ENCODE peak calls at places on chromosomes 11 and 22, in ten cellular contexts. One of them, this sample, is unnamed.

GRCh38 chr22:42792909-42793847 is 63.9 kb downstream of the ARFGAP3 start:
- DNase-seq in nephron progenitor cell: no peak
- DNase-seq in T follicular helper cell: no peak
- DNase-seq in stimulated activated CD4-positive, alpha-beta T cell treated with anti-CD3 and anti-CD28 coated beads, Interleukin-1b, Interleukin-23, amount 100 ng/mL, for 1 hour: no peak
- DNase-seq in body of pancreas: no peak
- DNase-seq in kidney: no peak
- DNase-seq in LNCaP clone FGC: no peak
- DNase-seq in SW480: no peak
- DNase-seq in stimulated activated CD8-positive, alpha-beta memory T cell treated with anti-CD3 and anti-CD28 coated beads, Interleukin-7, amount 100 ng/mL, for 48 hours: no peak
- DNase-seq in C1 segment of cervical spinal cord: no peak
- DNase-seq in this sample: no peak

GRCh38 chr11:15157181-15157580 is 42.5 kb downstream of the INSC start:
- DNase-seq in nephron progenitor cell: no peak
- DNase-seq in T follicular helper cell: no peak
- DNase-seq in stimulated activated CD4-positive, alpha-beta T cell treated with anti-CD3 and anti-CD28 coated beads, Interleukin-1b, Interleukin-23, amount 100 ng/mL, for 1 hour: no peak
- DNase-seq in body of pancreas: no peak
- DNase-seq in kidney: no peak
- DNase-seq in LNCaP clone FGC: no peak
- DNase-seq in SW480: no peak
- DNase-seq in stimulated activated CD8-positive, alpha-beta memory T cell treated with anti-CD3 and anti-CD28 coated beads, Interleukin-7, amount 100 ng/mL, for 48 hours: no peak
- DNase-seq in C1 segment of cervical spinal cord: no peak
- DNase-seq in this sample: no peak

GRCh38 chr22:39408173-39408572 is 8.6 kb downstream of the TAB1 start:
- DNase-seq in nephron progenitor cell: no peak
- DNase-seq in T follicular helper cell: no peak
- DNase-seq in stimulated activated CD4-positive, alpha-beta T cell treated with anti-CD3 and anti-CD28 coated beads, Interleukin-1b, Interleukin-23, amount 100 ng/mL, for 1 hour: no peak
- DNase-seq in body of pancreas: no peak
- DNase-seq in kidney: no peak
- DNase-seq in LNCaP clone FGC: no peak
- DNase-seq in SW480: no peak
- DNase-seq in stimulated activated CD8-positive, alpha-beta memory T cell treated with anti-CD3 and anti-CD28 coated beads, Interleukin-7, amount 100 ng/mL, for 48 hours: no peak
- DNase-seq in C1 segment of cervical spinal cord: no peak
- DNase-seq in this sample: no peak

GRCh38 chr11:59226396-59226795 is 13.7 kb upstream of the MPEG1 start:
- DNase-seq in nephron progenitor cell: no peak
- DNase-seq in T follicular helper cell: no peak
- DNase-seq in stimulated activated CD4-positive, alpha-beta T cell treated with anti-CD3 and anti-CD28 coated beads, Interleukin-1b, Interleukin-23, amount 100 ng/mL, for 1 hour: no peak
- DNase-seq in body of pancreas: no peak
- DNase-seq in kidney: no peak
- DNase-seq in LNCaP clone FGC: no peak
- DNase-seq in SW480: no peak
- DNase-seq in stimulated activated CD8-positive, alpha-beta memory T cell treated with anti-CD3 and anti-CD28 coated beads, Interleukin-7, amount 100 ng/mL, for 48 hours: no peak
- DNase-seq in C1 segment of cervical spinal cord: no peak
- DNase-seq in this sample: no peak

GRCh38 chr11:17547051-17547577 is at the start of gene OTOG:
- DNase-seq in nephron progenitor cell: peak; percentile 76
- DNase-seq in T follicular helper cell: no peak
- DNase-seq in stimulated activated CD4-positive, alpha-beta T cell treated with anti-CD3 and anti-CD28 coated beads, Interleukin-1b, Interleukin-23, amount 100 ng/mL, for 1 hour: no peak
- DNase-seq in body of pancreas: no peak
- DNase-seq in kidney: no peak
- DNase-seq in LNCaP clone FGC: no peak
- DNase-seq in SW480: no peak
- DNase-seq in stimulated activated CD8-positive, alpha-beta memory T cell treated with anti-CD3 and anti-CD28 coated beads, Interleukin-7, amount 100 ng/mL, for 48 hours: no peak
- DNase-seq in C1 segment of cervical spinal cord: no peak
- DNase-seq in this sample: peak; percentile 30

GRCh38 chr11:123924027-123924426 is 15.4 kb upstream of the OR4D5 start:
- DNase-seq in nephron progenitor cell: no peak
- DNase-seq in T follicular helper cell: no peak
- DNase-seq in stimulated activated CD4-positive, alpha-beta T cell treated with anti-CD3 and anti-CD28 coated beads, Interleukin-1b, Interleukin-23, amount 100 ng/mL, for 1 hour: no peak
- DNase-seq in body of pancreas: no peak
- DNase-seq in kidney: no peak
- DNase-seq in LNCaP clone FGC: no peak
- DNase-seq in SW480: no peak
- DNase-seq in stimulated activated CD8-positive, alpha-beta memory T cell treated with anti-CD3 and anti-CD28 coated beads, Interleukin-7, amount 100 ng/mL, for 48 hours: no peak
- DNase-seq in C1 segment of cervical spinal cord: no peak
- DNase-seq in this sample: no peak

GRCh38 chr11:71385091-71385490 is 63.1 kb downstream of the DHCR7 start:
- DNase-seq in nephron progenitor cell: no peak
- DNase-seq in T follicular helper cell: no peak
- DNase-seq in stimulated activated CD4-positive, alpha-beta T cell treated with anti-CD3 and anti-CD28 coated beads, Interleukin-1b, Interleukin-23, amount 100 ng/mL, for 1 hour: no peak
- DNase-seq in body of pancreas: no peak
- DNase-seq in kidney: no peak
- DNase-seq in LNCaP clone FGC: no peak
- DNase-seq in SW480: no peak
- DNase-seq in stimulated activated CD8-positive, alpha-beta memory T cell treated with anti-CD3 and anti-CD28 coated beads, Interleukin-7, amount 100 ng/mL, for 48 hours: no peak
- DNase-seq in C1 segment of cervical spinal cord: no peak
- DNase-seq in this sample: no peak

GRCh38 chr11:62536301-62536957 is 10.2 kb downstream of the AHNAK start:
- DNase-seq in nephron progenitor cell: no peak
- DNase-seq in T follicular helper cell: no peak
- DNase-seq in stimulated activated CD4-positive, alpha-beta T cell treated with anti-CD3 and anti-CD28 coated beads, Interleukin-1b, Interleukin-23, amount 100 ng/mL, for 1 hour: no peak
- DNase-seq in body of pancreas: no peak
- DNase-seq in kidney: no peak
- DNase-seq in LNCaP clone FGC: no peak
- DNase-seq in SW480: no peak
- DNase-seq in stimulated activated CD8-positive, alpha-beta memory T cell treated with anti-CD3 and anti-CD28 coated beads, Interleukin-7, amount 100 ng/mL, for 48 hours: no peak
- DNase-seq in C1 segment of cervical spinal cord: no peak
- DNase-seq in this sample: no peak

GRCh38 chr11:36280531-36280930 is 8.7 kb downstream of the COMMD9 start:
- DNase-seq in nephron progenitor cell: no peak
- DNase-seq in T follicular helper cell: no peak
- DNase-seq in stimulated activated CD4-positive, alpha-beta T cell treated with anti-CD3 and anti-CD28 coated beads, Interleukin-1b, Interleukin-23, amount 100 ng/mL, for 1 hour: no peak
- DNase-seq in body of pancreas: no peak
- DNase-seq in kidney: no peak
- DNase-seq in LNCaP clone FGC: no peak
- DNase-seq in SW480: no peak
- DNase-seq in stimulated activated CD8-positive, alpha-beta memory T cell treated with anti-CD3 and anti-CD28 coated beads, Interleukin-7, amount 100 ng/mL, for 48 hours: no peak
- DNase-seq in C1 segment of cervical spinal cord: no peak
- DNase-seq in this sample: no peak

GRCh38 chr11:68841718-68842426 is at the start of gene CPT1A:
- DNase-seq in nephron progenitor cell: peak; percentile 79
- DNase-seq in T follicular helper cell: peak; percentile 50
- DNase-seq in stimulated activated CD4-positive, alpha-beta T cell treated with anti-CD3 and anti-CD28 coated beads, Interleukin-1b, Interleukin-23, amount 100 ng/mL, for 1 hour: peak; percentile 22
- DNase-seq in body of pancreas: peak; percentile 80
- DNase-seq in kidney: peak; percentile 93
- DNase-seq in LNCaP clone FGC: no peak
- DNase-seq in SW480: peak; percentile 78
- DNase-seq in stimulated activated CD8-positive, alpha-beta memory T cell treated with anti-CD3 and anti-CD28 coated beads, Interleukin-7, amount 100 ng/mL, for 48 hours: no peak
- DNase-seq in C1 segment of cervical spinal cord: no peak
- DNase-seq in this sample: peak; percentile 86

GRCh38 chr11:80627364-80627763 is 1186.5 kb upstream of the TENM4 start:
- DNase-seq in nephron progenitor cell: no peak
- DNase-seq in T follicular helper cell: no peak
- DNase-seq in stimulated activated CD4-positive, alpha-beta T cell treated with anti-CD3 and anti-CD28 coated beads, Interleukin-1b, Interleukin-23, amount 100 ng/mL, for 1 hour: no peak
- DNase-seq in body of pancreas: no peak
- DNase-seq in kidney: no peak
- DNase-seq in LNCaP clone FGC: no peak
- DNase-seq in SW480: no peak
- DNase-seq in stimulated activated CD8-positive, alpha-beta memory T cell treated with anti-CD3 and anti-CD28 coated beads, Interleukin-7, amount 100 ng/mL, for 48 hours: no peak
- DNase-seq in C1 segment of cervical spinal cord: no peak
- DNase-seq in this sample: no peak

GRCh38 chr22:28955817-28956216 is 72.4 kb downstream of the ZNRF3 start:
- DNase-seq in nephron progenitor cell: no peak
- DNase-seq in T follicular helper cell: peak; percentile 39
- DNase-seq in stimulated activated CD4-positive, alpha-beta T cell treated with anti-CD3 and anti-CD28 coated beads, Interleukin-1b, Interleukin-23, amount 100 ng/mL, for 1 hour: peak; percentile 12
- DNase-seq in body of pancreas: no peak
- DNase-seq in kidney: no peak
- DNase-seq in LNCaP clone FGC: no peak
- DNase-seq in SW480: peak; percentile 82
- DNase-seq in stimulated activated CD8-positive, alpha-beta memory T cell treated with anti-CD3 and anti-CD28 coated beads, Interleukin-7, amount 100 ng/mL, for 48 hours: peak; percentile 83
- DNase-seq in C1 segment of cervical spinal cord: no peak
- DNase-seq in this sample: no peak

GRCh38 chr22:24554316-24555159 is at the start of gene GUCD1:
- DNase-seq in nephron progenitor cell: peak; percentile 46
- DNase-seq in T follicular helper cell: no peak
- DNase-seq in stimulated activated CD4-positive, alpha-beta T cell treated with anti-CD3 and anti-CD28 coated beads, Interleukin-1b, Interleukin-23, amount 100 ng/mL, for 1 hour: no peak
- DNase-seq in body of pancreas: peak; percentile 36
- DNase-seq in kidney: no peak
- DNase-seq in LNCaP clone FGC: no peak
- DNase-seq in SW480: no peak
- DNase-seq in stimulated activated CD8-positive, alpha-beta memory T cell treated with anti-CD3 and anti-CD28 coated beads, Interleukin-7, amount 100 ng/mL, for 48 hours: peak; percentile 4
- DNase-seq in C1 segment of cervical spinal cord: no peak
- DNase-seq in this sample: peak; percentile 13

GRCh38 chr11:15276616-15277015 is 161.9 kb downstream of the INSC start:
- DNase-seq in nephron progenitor cell: peak; percentile 21
- DNase-seq in T follicular helper cell: no peak
- DNase-seq in stimulated activated CD4-positive, alpha-beta T cell treated with anti-CD3 and anti-CD28 coated beads, Interleukin-1b, Interleukin-23, amount 100 ng/mL, for 1 hour: no peak
- DNase-seq in body of pancreas: no peak
- DNase-seq in kidney: no peak
- DNase-seq in LNCaP clone FGC: no peak
- DNase-seq in SW480: no peak
- DNase-seq in stimulated activated CD8-positive, alpha-beta memory T cell treated with anti-CD3 and anti-CD28 coated beads, Interleukin-7, amount 100 ng/mL, for 48 hours: no peak
- DNase-seq in C1 segment of cervical spinal cord: no peak
- DNase-seq in this sample: no peak

GRCh38 chr11:80103149-80103859 is 662.5 kb upstream of the TENM4 start:
- DNase-seq in nephron progenitor cell: no peak
- DNase-seq in T follicular helper cell: no peak
- DNase-seq in stimulated activated CD4-positive, alpha-beta T cell treated with anti-CD3 and anti-CD28 coated beads, Interleukin-1b, Interleukin-23, amount 100 ng/mL, for 1 hour: no peak
- DNase-seq in body of pancreas: no peak
- DNase-seq in kidney: no peak
- DNase-seq in LNCaP clone FGC: no peak
- DNase-seq in SW480: peak; percentile 57
- DNase-seq in stimulated activated CD8-positive, alpha-beta memory T cell treated with anti-CD3 and anti-CD28 coated beads, Interleukin-7, amount 100 ng/mL, for 48 hours: no peak
- DNase-seq in C1 segment of cervical spinal cord: no peak
- DNase-seq in this sample: no peak

GRCh38 chr11:111945198-111945597 is 8.1 kb downstream of the DIXDC1 start:
- DNase-seq in nephron progenitor cell: no peak
- DNase-seq in T follicular helper cell: no peak
- DNase-seq in stimulated activated CD4-positive, alpha-beta T cell treated with anti-CD3 and anti-CD28 coated beads, Interleukin-1b, Interleukin-23, amount 100 ng/mL, for 1 hour: no peak
- DNase-seq in body of pancreas: no peak
- DNase-seq in kidney: no peak
- DNase-seq in LNCaP clone FGC: no peak
- DNase-seq in SW480: no peak
- DNase-seq in stimulated activated CD8-positive, alpha-beta memory T cell treated with anti-CD3 and anti-CD28 coated beads, Interleukin-7, amount 100 ng/mL, for 48 hours: no peak
- DNase-seq in C1 segment of cervical spinal cord: no peak
- DNase-seq in this sample: no peak

GRCh38 chr22:37551981-37552380 is 8.3 kb upstream of the CDC42EP1 start:
- DNase-seq in nephron progenitor cell: no peak
- DNase-seq in T follicular helper cell: no peak
- DNase-seq in stimulated activated CD4-positive, alpha-beta T cell treated with anti-CD3 and anti-CD28 coated beads, Interleukin-1b, Interleukin-23, amount 100 ng/mL, for 1 hour: no peak
- DNase-seq in body of pancreas: no peak
- DNase-seq in kidney: no peak
- DNase-seq in LNCaP clone FGC: no peak
- DNase-seq in SW480: no peak
- DNase-seq in stimulated activated CD8-positive, alpha-beta memory T cell treated with anti-CD3 and anti-CD28 coated beads, Interleukin-7, amount 100 ng/mL, for 48 hours: no peak
- DNase-seq in C1 segment of cervical spinal cord: no peak
- DNase-seq in this sample: no peak

GRCh38 chr11:123183391-123184099 is 11.5 kb downstream of the CLMP start:
- DNase-seq in nephron progenitor cell: no peak
- DNase-seq in T follicular helper cell: no peak
- DNase-seq in stimulated activated CD4-positive, alpha-beta T cell treated with anti-CD3 and anti-CD28 coated beads, Interleukin-1b, Interleukin-23, amount 100 ng/mL, for 1 hour: no peak
- DNase-seq in body of pancreas: no peak
- DNase-seq in kidney: no peak
- DNase-seq in LNCaP clone FGC: no peak
- DNase-seq in SW480: peak; percentile 10
- DNase-seq in stimulated activated CD8-positive, alpha-beta memory T cell treated with anti-CD3 and anti-CD28 coated beads, Interleukin-7, amount 100 ng/mL, for 48 hours: peak; percentile 16
- DNase-seq in C1 segment of cervical spinal cord: no peak
- DNase-seq in this sample: no peak

GRCh38 chr11:47087801-47088200 is 88.9 kb downstream of the ARFGAP2 start:
- DNase-seq in nephron progenitor cell: no peak
- DNase-seq in T follicular helper cell: no peak
- DNase-seq in stimulated activated CD4-positive, alpha-beta T cell treated with anti-CD3 and anti-CD28 coated beads, Interleukin-1b, Interleukin-23, amount 100 ng/mL, for 1 hour: no peak
- DNase-seq in body of pancreas: no peak
- DNase-seq in kidney: no peak
- DNase-seq in LNCaP clone FGC: no peak
- DNase-seq in SW480: no peak
- DNase-seq in stimulated activated CD8-positive, alpha-beta memory T cell treated with anti-CD3 and anti-CD28 coated beads, Interleukin-7, amount 100 ng/mL, for 48 hours: no peak
- DNase-seq in C1 segment of cervical spinal cord: no peak
- DNase-seq in this sample: no peak

GRCh38 chr22:35971418-35972119 is 57.1 kb downstream of the RBFOX2 start:
- DNase-seq in nephron progenitor cell: peak; percentile 29
- DNase-seq in T follicular helper cell: no peak
- DNase-seq in stimulated activated CD4-positive, alpha-beta T cell treated with anti-CD3 and anti-CD28 coated beads, Interleukin-1b, Interleukin-23, amount 100 ng/mL, for 1 hour: no peak
- DNase-seq in body of pancreas: no peak
- DNase-seq in kidney: no peak
- DNase-seq in LNCaP clone FGC: no peak
- DNase-seq in SW480: no peak
- DNase-seq in stimulated activated CD8-positive, alpha-beta memory T cell treated with anti-CD3 and anti-CD28 coated beads, Interleukin-7, amount 100 ng/mL, for 48 hours: no peak
- DNase-seq in C1 segment of cervical spinal cord: no peak
- DNase-seq in this sample: no peak

GRCh38 chr11:128342511-128343133 is 244.7 kb downstream of the ETS1 start:
- DNase-seq in nephron progenitor cell: no peak
- DNase-seq in T follicular helper cell: peak; percentile 61
- DNase-seq in stimulated activated CD4-positive, alpha-beta T cell treated with anti-CD3 and anti-CD28 coated beads, Interleukin-1b, Interleukin-23, amount 100 ng/mL, for 1 hour: no peak
- DNase-seq in body of pancreas: no peak
- DNase-seq in kidney: no peak
- DNase-seq in LNCaP clone FGC: no peak
- DNase-seq in SW480: peak; percentile 70
- DNase-seq in stimulated activated CD8-positive, alpha-beta memory T cell treated with anti-CD3 and anti-CD28 coated beads, Interleukin-7, amount 100 ng/mL, for 48 hours: peak; percentile 80
- DNase-seq in C1 segment of cervical spinal cord: no peak
- DNase-seq in this sample: peak; percentile 52

GRCh38 chr22:20584872-20585639 is 77.6 kb downstream of the MED15 start:
- DNase-seq in nephron progenitor cell: no peak
- DNase-seq in T follicular helper cell: no peak
- DNase-seq in stimulated activated CD4-positive, alpha-beta T cell treated with anti-CD3 and anti-CD28 coated beads, Interleukin-1b, Interleukin-23, amount 100 ng/mL, for 1 hour: no peak
- DNase-seq in body of pancreas: no peak
- DNase-seq in kidney: peak; percentile 60
- DNase-seq in LNCaP clone FGC: no peak
- DNase-seq in SW480: no peak
- DNase-seq in stimulated activated CD8-positive, alpha-beta memory T cell treated with anti-CD3 and anti-CD28 coated beads, Interleukin-7, amount 100 ng/mL, for 48 hours: no peak
- DNase-seq in C1 segment of cervical spinal cord: no peak
- DNase-seq in this sample: no peak

GRCh38 chr22:24008381-24009226 is 2.5 kb upstream of the CABIN1 start:
- DNase-seq in nephron progenitor cell: no peak
- DNase-seq in T follicular helper cell: no peak
- DNase-seq in stimulated activated CD4-positive, alpha-beta T cell treated with anti-CD3 and anti-CD28 coated beads, Interleukin-1b, Interleukin-23, amount 100 ng/mL, for 1 hour: no peak
- DNase-seq in body of pancreas: no peak
- DNase-seq in kidney: no peak
- DNase-seq in LNCaP clone FGC: no peak
- DNase-seq in SW480: no peak
- DNase-seq in stimulated activated CD8-positive, alpha-beta memory T cell treated with anti-CD3 and anti-CD28 coated beads, Interleukin-7, amount 100 ng/mL, for 48 hours: no peak
- DNase-seq in C1 segment of cervical spinal cord: no peak
- DNase-seq in this sample: no peak

GRCh38 chr22:30249049-30250038 is 2.8 kb upstream of the LIF start:
- DNase-seq in nephron progenitor cell: peak; percentile 60
- DNase-seq in T follicular helper cell: no peak
- DNase-seq in stimulated activated CD4-positive, alpha-beta T cell treated with anti-CD3 and anti-CD28 coated beads, Interleukin-1b, Interleukin-23, amount 100 ng/mL, for 1 hour: no peak
- DNase-seq in body of pancreas: no peak
- DNase-seq in kidney: peak; percentile 85
- DNase-seq in LNCaP clone FGC: no peak
- DNase-seq in SW480: peak; percentile 53
- DNase-seq in stimulated activated CD8-positive, alpha-beta memory T cell treated with anti-CD3 and anti-CD28 coated beads, Interleukin-7, amount 100 ng/mL, for 48 hours: no peak
- DNase-seq in C1 segment of cervical spinal cord: no peak
- DNase-seq in this sample: peak; percentile 91

GRCh38 chr11:29452131-29452530 is 564.7 kb downstream of the KCNA4 start:
- DNase-seq in nephron progenitor cell: no peak
- DNase-seq in T follicular helper cell: no peak
- DNase-seq in stimulated activated CD4-positive, alpha-beta T cell treated with anti-CD3 and anti-CD28 coated beads, Interleukin-1b, Interleukin-23, amount 100 ng/mL, for 1 hour: no peak
- DNase-seq in body of pancreas: no peak
- DNase-seq in kidney: no peak
- DNase-seq in LNCaP clone FGC: no peak
- DNase-seq in SW480: no peak
- DNase-seq in stimulated activated CD8-positive, alpha-beta memory T cell treated with anti-CD3 and anti-CD28 coated beads, Interleukin-7, amount 100 ng/mL, for 48 hours: no peak
- DNase-seq in C1 segment of cervical spinal cord: no peak
- DNase-seq in this sample: no peak

GRCh38 chr11:43988040-43988793 is 45.8 kb downstream of the C11orf96 start:
- DNase-seq in nephron progenitor cell: no peak
- DNase-seq in T follicular helper cell: no peak
- DNase-seq in stimulated activated CD4-positive, alpha-beta T cell treated with anti-CD3 and anti-CD28 coated beads, Interleukin-1b, Interleukin-23, amount 100 ng/mL, for 1 hour: no peak
- DNase-seq in body of pancreas: no peak
- DNase-seq in kidney: no peak
- DNase-seq in LNCaP clone FGC: no peak
- DNase-seq in SW480: no peak
- DNase-seq in stimulated activated CD8-positive, alpha-beta memory T cell treated with anti-CD3 and anti-CD28 coated beads, Interleukin-7, amount 100 ng/mL, for 48 hours: no peak
- DNase-seq in C1 segment of cervical spinal cord: no peak
- DNase-seq in this sample: no peak

GRCh38 chr11:33751878-33752277 is 15.7 kb upstream of the CD59 start:
- DNase-seq in nephron progenitor cell: no peak
- DNase-seq in T follicular helper cell: no peak
- DNase-seq in stimulated activated CD4-positive, alpha-beta T cell treated with anti-CD3 and anti-CD28 coated beads, Interleukin-1b, Interleukin-23, amount 100 ng/mL, for 1 hour: no peak
- DNase-seq in body of pancreas: no peak
- DNase-seq in kidney: no peak
- DNase-seq in LNCaP clone FGC: no peak
- DNase-seq in SW480: no peak
- DNase-seq in stimulated activated CD8-positive, alpha-beta memory T cell treated with anti-CD3 and anti-CD28 coated beads, Interleukin-7, amount 100 ng/mL, for 48 hours: no peak
- DNase-seq in C1 segment of cervical spinal cord: no peak
- DNase-seq in this sample: no peak

GRCh38 chr11:10414659-10415058 is 40.4 kb upstream of the AMPD3 start:
- DNase-seq in nephron progenitor cell: no peak
- DNase-seq in T follicular helper cell: no peak
- DNase-seq in stimulated activated CD4-positive, alpha-beta T cell treated with anti-CD3 and anti-CD28 coated beads, Interleukin-1b, Interleukin-23, amount 100 ng/mL, for 1 hour: no peak
- DNase-seq in body of pancreas: peak; percentile 67
- DNase-seq in kidney: peak; percentile 80
- DNase-seq in LNCaP clone FGC: no peak
- DNase-seq in SW480: no peak
- DNase-seq in stimulated activated CD8-positive, alpha-beta memory T cell treated with anti-CD3 and anti-CD28 coated beads, Interleukin-7, amount 100 ng/mL, for 48 hours: no peak
- DNase-seq in C1 segment of cervical spinal cord: no peak
- DNase-seq in this sample: no peak